ENCODE peak calls at places on chromosomes 7 and 10, in four cellular contexts. P, T, I and U are unnamed samples.

GRCh38 chr7:102197161-102197560 is 89.5 kb upstream of the SH2B2 start:
- DNase-seq in P (no peak), T (no peak), I (no peak), U (no peak)

GRCh38 chr10:124557648-124558338 is 96.2 kb downstream of the LHPP start:
- DNase-seq in P (no peak), T (no peak), I (no peak), U (no peak)

GRCh38 chr7:43142703-43143102 is 30.3 kb downstream of the HECW1 start:
- DNase-seq in P (no peak), T (no peak), I (no peak), U (no peak)

GRCh38 chr7:70736715-70737460 is 395.1 kb upstream of the GALNT17 start:
- DNase-seq in P (no peak), T (no peak), I (no peak), U (peak; percentile 41)

GRCh38 chr10:48237225-48237855 is 37.2 kb downstream of the FRMPD2 start:
- DNase-seq in P (no peak), T (no peak), I (no peak), U (no peak)

GRCh38 chr7:951881-952547 is 2.5 kb downstream of the ADAP1 start:
- DNase-seq in P (no peak), T (no peak), I (no peak), U (peak; percentile 30)

GRCh38 chr7:29091121-29091601 is 55.2 kb downstream of the CPVL start:
- DNase-seq in P (no peak), T (no peak), I (no peak), U (peak; percentile 41)

GRCh38 chr7:94591185-94591584 is 64.7 kb downstream of the SGCE start:
- DNase-seq in P (no peak), T (no peak), I (no peak), U (no peak)

GRCh38 chr7:136998495-136998894 is 130.0 kb downstream of the CHRM2 start:
- DNase-seq in P (no peak), T (no peak), I (no peak), U (no peak)

GRCh38 chr10:126352446-126352845 is 35.8 kb downstream of the ADAM12 start:
- DNase-seq in P (no peak), T (no peak), I (no peak), U (no peak)

GRCh38 chr7:79880312-79880711 is 254.3 kb upstream of the GNAI1 start:
- DNase-seq in P (no peak), T (no peak), I (no peak), U (no peak)

GRCh38 chr10:28508304-28508925 is 24.5 kb upstream of the WAC start:
- DNase-seq in P (no peak), T (no peak), I (no peak), U (no peak)

GRCh38 chr10:131700032-131700431 is 200.8 kb upstream of the PPP2R2D start:
- DNase-seq in P (no peak), T (no peak), I (no peak), U (no peak)

GRCh38 chr7:39413866-39414668 is 152.1 kb upstream of the YAE1 start:
- DNase-seq in P (peak; percentile 82), T (peak; percentile 36), I (peak; percentile 20), U (peak; percentile 77)

GRCh38 chr7:77746824-77747165 is 50.5 kb downstream of the RSBN1L start:
- DNase-seq in P (no peak), T (no peak), I (no peak), U (no peak)

GRCh38 chr10:96311180-96311697 is 7.0 kb downstream of the DNTT start:
- DNase-seq in P (no peak), T (no peak), I (no peak), U (no peak)

GRCh38 chr7:103765891-103766290 is 223.6 kb downstream of the RELN start:
- DNase-seq in P (no peak), T (no peak), I (no peak), U (no peak)

GRCh38 chr10:28986117-28986792 is 302.6 kb upstream of the LYZL1 start:
- DNase-seq in P (no peak), T (peak; percentile 72), I (no peak), U (no peak)

GRCh38 chr10:5364916-5365434 is at the start of gene UCN3:
- DNase-seq in P (no peak), T (no peak), I (no peak), U (no peak)

GRCh38 chr10:79374312-79375191 is 27.3 kb downstream of the PPIF start:
- DNase-seq in P (peak; percentile 90), T (peak; percentile 87), I (no peak), U (peak; percentile 84)

GRCh38 chr7:100642534-100642907 is 1.2 kb upstream of the TFR2 start:
- DNase-seq in P (peak; percentile 80), T (peak; percentile 92), I (no peak), U (peak; percentile 75)

GRCh38 chr10:78774999-78775711 is 293.6 kb upstream of the ZMIZ1 start:
- DNase-seq in P (no peak), T (no peak), I (no peak), U (no peak)

GRCh38 chr7:66505531-66506451 is 122.9 kb upstream of the KCTD7 start:
- DNase-seq in P (no peak), T (no peak), I (no peak), U (no peak)

GRCh38 chr7:73901231-73901822 is 40.4 kb downstream of the TMEM270 start:
- DNase-seq in P (no peak), T (no peak), I (no peak), U (peak; percentile 12)

GRCh38 chr7:123796568-123796967 is 47.8 kb upstream of the WASL start:
- DNase-seq in P (no peak), T (no peak), I (no peak), U (no peak)

GRCh38 chr7:96016056-96016455 is 243.7 kb downstream of the DYNC1I1 start:
- DNase-seq in P (no peak), T (no peak), I (no peak), U (no peak)

GRCh38 chr10:71092812-71093391 is 119.5 kb upstream of the UNC5B start:
- DNase-seq in P (no peak), T (no peak), I (no peak), U (no peak)

GRCh38 chr10:124741281-124741921 is 2.8 kb downstream of the FAM53B start:
- DNase-seq in P (peak; percentile 88), T (peak; percentile 85), I (no peak), U (peak; percentile 84)

GRCh38 chr7:25968205-25968993 is 183.6 kb upstream of the NFE2L3 start:
- DNase-seq in P (no peak), T (no peak), I (peak; percentile 98), U (no peak)

GRCh38 chr7:110760341-110760740 is 330.6 kb upstream of the LRRN3 start:
- DNase-seq in P (no peak), T (no peak), I (no peak), U (no peak)

GRCh38 chr10:70786799-70787415 is 1.7 kb upstream of the TBATA start:
- DNase-seq in P (no peak), T (no peak), I (no peak), U (no peak)

GRCh38 chr10:5961405-5962100 is 15.8 kb downstream of the IL15RA start:
- DNase-seq in P (no peak), T (no peak), I (no peak), U (no peak)

GRCh38 chr10:95788830-95789229 is 32.9 kb downstream of the ENTPD1 start:
- DNase-seq in P (no peak), T (no peak), I (no peak), U (no peak)

GRCh38 chr7:95246935-95247370 is 77.4 kb downstream of the PON1 start:
- DNase-seq in P (peak; percentile 40), T (peak; percentile 71), I (peak; percentile 5), U (peak; percentile 55)

GRCh38 chr10:118734477-118734876 is 20.3 kb downstream of the CACUL1 start:
- DNase-seq in P (no peak), T (no peak), I (no peak), U (no peak)
- TF ChIP-seq USF1 in P (no peak), T (no peak), I (no peak), U (no peak)

DNA sequence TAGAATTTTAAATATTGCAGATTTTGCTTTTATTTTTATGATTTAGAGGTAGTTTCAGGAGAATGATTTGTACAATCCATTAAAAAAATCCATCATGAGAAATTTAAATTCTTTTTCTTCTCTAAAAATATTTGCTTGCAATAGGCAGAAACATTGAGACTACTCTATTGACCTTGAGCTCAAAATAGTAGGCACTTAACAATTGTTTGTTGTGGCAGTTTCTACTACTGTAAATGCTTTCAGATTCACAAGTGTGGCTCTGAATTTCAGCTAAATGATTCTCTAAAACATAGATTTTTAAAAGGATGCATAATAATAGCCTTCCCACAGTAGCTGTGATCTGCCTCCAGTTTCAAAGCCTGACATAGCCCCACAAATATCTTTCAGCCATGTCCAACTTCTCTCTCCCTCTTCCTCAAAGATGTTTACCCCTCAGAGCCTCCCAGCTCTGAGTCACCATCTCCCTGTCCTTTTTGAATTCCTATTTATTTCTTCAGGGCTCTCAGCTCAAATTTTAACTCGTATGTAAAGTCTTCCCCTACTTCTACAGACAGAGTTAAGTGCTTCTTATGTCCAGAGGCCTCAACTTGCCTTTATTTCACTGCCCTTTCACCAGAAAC is 160.5 kb downstream of the AOAH start:
- DNase-seq in P (no peak), T (no peak), I (no peak), U (no peak)
- TF ChIP-seq USF1 in P (no peak), T (no peak), I (no peak), U (no peak)

GRCh38 chr10:56181607-56182006 is 179.5 kb downstream of the ZWINT start:
- DNase-seq in P (no peak), T (no peak), I (peak; percentile 4), U (no peak)
- TF ChIP-seq USF1 in P (no peak), T (no peak), I (no peak), U (no peak)

DNA sequence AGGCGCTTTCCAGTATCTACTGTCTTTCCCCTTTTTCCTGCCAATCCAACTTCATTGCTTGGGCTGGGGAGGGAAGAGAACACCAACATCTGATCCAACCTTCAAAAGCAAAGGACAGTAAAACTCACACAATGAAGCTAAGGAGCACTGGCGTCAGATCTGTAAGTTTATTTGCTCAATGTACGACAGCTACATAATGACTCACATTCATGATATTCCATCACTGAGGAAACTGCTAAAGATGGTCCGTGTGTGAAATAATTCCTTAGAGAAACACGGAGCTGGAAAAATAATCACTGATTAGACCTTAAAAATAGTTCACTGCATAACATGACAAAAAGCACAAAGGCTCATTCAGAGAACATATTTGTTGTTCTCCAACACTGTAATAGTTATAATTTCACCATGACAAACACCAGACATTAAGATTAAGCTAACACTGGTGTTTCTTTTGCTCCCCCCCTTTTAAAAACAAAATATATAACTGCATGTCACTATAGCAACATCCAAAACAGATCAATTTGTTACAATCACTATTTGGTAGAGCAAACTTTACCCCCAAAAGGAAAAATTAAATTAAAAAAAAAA is 24.3 kb downstream of the HSPB1 start:
- DNase-seq in P (no peak), T (no peak), I (no peak), U (no peak)
- TF ChIP-seq USF1 in P (no peak), T (no peak), I (no peak), U (no peak)

GRCh38 chr7:2956076-2956475 is 87.6 kb downstream of the CARD11 start:
- DNase-seq in P (no peak), T (no peak), I (no peak), U (no peak)
- TF ChIP-seq USF1 in P (no peak), T (no peak), I (no peak), U (no peak)

GRCh38 chr10:46527241-46527811 is 29.1 kb downstream of the GPRIN2 start:
- DNase-seq in P (peak; percentile 9), T (no peak), I (no peak), U (no peak)

GRCh38 chr10:46530249-46531186 is 25.9 kb downstream of the GPRIN2 start:
- DNase-seq in P (peak; percentile 11), T (no peak), I (no peak), U (no peak)

GRCh38 chr10:46528171-46528671 is 28.2 kb downstream of the GPRIN2 start:
- DNase-seq in P (peak; percentile 11), T (no peak), I (no peak), U (peak; percentile 30)

GRCh38 chr10:46526682-46527038 is 29.8 kb downstream of the GPRIN2 start:
- DNase-seq in P (peak; percentile 26), T (no peak), I (no peak), U (peak; percentile 45)

GRCh38 chr10:46528675-46529615 is 27.5 kb downstream of the GPRIN2 start:
- DNase-seq in P (peak; percentile 8), T (no peak), I (no peak), U (no peak)
- TF ChIP-seq USF1 in P (no peak), T (no peak), I (no peak), U (no peak)